ENCODE peak calls at places on chromosome 17, in five cellular contexts. L is T-cell; Z is CD4-positive, alpha-beta T cell; P is sciatic nerve; W is stimulated activated naive CD8-positive, alpha-beta T cell treated with anti-CD3 and anti-CD28 coated beads, Interleukin-15, Interleukin-2, amounts not matched to agents 100 U/mL and 50 U/mL, for 24 hours. V is an unnamed sample.

GRCh38 chr17:33112763-33113162 is 121.1 kb downstream of the SPACA3 start:
- ATAC-seq in L (no peak), Z (no peak), P (no peak), W (no peak), V (no peak)

GRCh38 chr17:39951924-39952664 is 10.7 kb upstream of the GSDMA start:
- ATAC-seq in L (no peak), Z (peak), P (no peak), W (peak), V (no peak)

GRCh38 chr17:31803494-31804213 is 55.4 kb downstream of the COPRS start:
- ATAC-seq in L (no peak), Z (no peak), P (no peak), W (no peak), V (no peak)

GRCh38 chr17:5434984-5435383 is 4.0 kb downstream of the C1QBP start:
- ATAC-seq in L (no peak), Z (no peak), P (no peak), W (no peak), V (no peak)

GRCh38 chr17:16989230-16989952 is 17.5 kb upstream of the TNFRSF13B start:
- ATAC-seq in L (peak), Z (peak), P (no peak), W (no peak), V (peak)

GRCh38 chr17:59870482-59870881 is 22.3 kb downstream of the TUBD1 start:
- ATAC-seq in L (no peak), Z (no peak), P (no peak), W (no peak), V (no peak)

GRCh38 chr17:49434821-49435581 is 20.3 kb upstream of the PHB1 start:
- ATAC-seq in L (no peak), Z (no peak), P (peak), W (peak), V (peak)

GRCh38 chr17:13310858-13311257 is 290.9 kb downstream of the HS3ST3A1 start:
- ATAC-seq in L (no peak), Z (no peak), P (no peak), W (no peak), V (no peak)

GRCh38 chr17:13704333-13704732 is 102.6 kb upstream of the HS3ST3A1 start:
- ATAC-seq in L (no peak), Z (no peak), P (no peak), W (no peak), V (no peak)

GRCh38 chr17:4764612-4765011 is 7.1 kb upstream of the TM4SF5 start:
- ATAC-seq in L (no peak), Z (no peak), P (peak), W (no peak), V (no peak)

V was measured in activated T-helper 17 cell treated with anti-CD3 and anti-CD28 coated beads, Interleukin-2, amount 50 U/mL, for 72 hours.